ENCODE peak calls at places on chromosomes 7 and 10, in nine cellular contexts. J is A549, F is IMR-90, B is prostate gland, U is adrenal gland, N is tibial nerve, Y is right lobe of liver, O is transverse colon, S is gastrocnemius medialis. T is an unnamed sample.
A peak's percentile ranks its signal among the peaks of the same experiment; 100 is the strongest.

GRCh38 chr10:6044651-6045599 is 17.2 kb downstream of the IL2RA start:
- DNase-seq in J (no peak), F (no peak), B (no peak), U (no peak), N (no peak), Y (no peak), O (no peak), S (no peak), T (no peak)

GRCh38 chr10:42594246-42594650 is 44.1 kb downstream of the ZNF33B start:
- DNase-seq in J (no peak), F (peak; percentile 92), B (no peak), U (no peak), N (no peak), Y (no peak), O (no peak), S (no peak), T (no peak)

GRCh38 chr10:124619195-124619594 is 125.0 kb downstream of the FAM53B start:
- DNase-seq in J (no peak), F (peak; percentile 20), B (peak; percentile 80), U (no peak), N (no peak), Y (no peak), O (no peak), S (no peak), T (no peak)

GRCh38 chr7:69534461-69535041 is 63.7 kb upstream of the AUTS2 start:
- DNase-seq in J (no peak), F (no peak), B (no peak), U (no peak), N (no peak), Y (no peak), O (no peak), S (no peak), T (no peak)

GRCh38 chr7:124784879-124785818 is 19.6 kb upstream of the GPR37 start:
- DNase-seq in J (peak; percentile 21), F (peak; percentile 73), B (peak; percentile 40), U (peak; percentile 22), N (no peak), Y (peak; percentile 62), O (peak; percentile 44), S (no peak), T (peak; percentile 17)

GRCh38 chr7:13770305-13770704 is 219.2 kb downstream of the ETV1 start:
- DNase-seq in J (no peak), F (peak; percentile 22), B (no peak), U (no peak), N (no peak), Y (no peak), O (no peak), S (no peak), T (no peak)

GRCh38 chr7:90411510-90411909 is 8.2 kb downstream of the CLDN12 start:
- DNase-seq in J (no peak), F (peak; percentile 17), B (no peak), U (no peak), N (no peak), Y (no peak), O (no peak), S (no peak), T (no peak)

GRCh38 chr7:135207739-135208416 is 3.4 kb downstream of the WDR91 start:
- DNase-seq in J (no peak), F (no peak), B (no peak), U (no peak), N (no peak), Y (no peak), O (no peak), S (no peak), T (no peak)

GRCh38 chr7:28738384-28738783 is 219.7 kb downstream of the TRIL start:
- DNase-seq in J (no peak), F (peak; percentile 11), B (no peak), U (no peak), N (no peak), Y (no peak), O (no peak), S (no peak), T (no peak)

GRCh38 chr10:88728107-88728763 is 22.2 kb downstream of the LIPK start:
- DNase-seq in J (no peak), F (no peak), B (no peak), U (peak; percentile 24), N (no peak), Y (peak; percentile 46), O (peak; percentile 11), S (no peak), T (no peak)

GRCh38 chr10:76429642-76430041 is 998.2 kb downstream of the LRMDA start:
- DNase-seq in J (no peak), F (no peak), B (no peak), U (no peak), N (no peak), Y (no peak), O (no peak), S (no peak), T (no peak)

GRCh38 chr10:33661580-33662269 is 327.3 kb upstream of the NRP1 start:
- DNase-seq in J (peak; percentile 42), F (no peak), B (peak; percentile 58), U (peak; percentile 78), N (peak; percentile 30), Y (peak; percentile 61), O (peak; percentile 29), S (peak; percentile 42), T (peak; percentile 28)

GRCh38 chr10:90857635-90858488 is at the start of gene HTR7:
- DNase-seq in J (peak; percentile 69), F (peak; percentile 33), B (peak; percentile 31), U (peak; percentile 22), N (peak; percentile 28), Y (peak; percentile 53), O (peak; percentile 57), S (no peak), T (peak; percentile 69)

GRCh38 chr10:57696641-57697040 is 571.1 kb downstream of the IPMK start:
- DNase-seq in J (peak; percentile 5), F (peak; percentile 82), B (no peak), U (no peak), N (no peak), Y (no peak), O (no peak), S (no peak), T (no peak)

GRCh38 chr7:107149863-107150262 is 18.9 kb upstream of the HBP1 start:
- DNase-seq in J (no peak), F (no peak), B (no peak), U (no peak), N (no peak), Y (no peak), O (no peak), S (no peak), T (no peak)

GRCh38 chr7:107148721-107149120 is 20.1 kb upstream of the HBP1 start:
- DNase-seq in J (no peak), F (no peak), B (no peak), U (no peak), N (no peak), Y (no peak), O (no peak), S (no peak), T (no peak)

GRCh38 chr7:107145072-107145838 is 23.5 kb upstream of the HBP1 start:
- DNase-seq in J (no peak), F (no peak), B (no peak), U (no peak), N (no peak), Y (no peak), O (no peak), S (no peak), T (no peak)

GRCh38 chr7:107150375-107151073 is 18.3 kb upstream of the HBP1 start:
- DNase-seq in J (peak; percentile 18), F (peak; percentile 78), B (peak; percentile 60), U (peak; percentile 66), N (peak; percentile 80), Y (peak; percentile 64), O (peak; percentile 80), S (peak; percentile 7), T (peak; percentile 71)

GRCh38 chr7:107147464-107148214 is 21.2 kb upstream of the HBP1 start:
- DNase-seq in J (peak; percentile 39), F (peak; percentile 47), B (no peak), U (no peak), N (no peak), Y (no peak), O (no peak), S (no peak), T (no peak)
- H3K4me3 ChIP-seq in J (peak overlapping the region; percentile 28), F (no peak overlapping the region), B (no peak overlapping the region), U (no peak overlapping the region), N (no peak overlapping the region), Y (no peak overlapping the region), O (no peak overlapping the region), S (peak overlapping the region; percentile 2), T (no peak overlapping the region)

DNA sequence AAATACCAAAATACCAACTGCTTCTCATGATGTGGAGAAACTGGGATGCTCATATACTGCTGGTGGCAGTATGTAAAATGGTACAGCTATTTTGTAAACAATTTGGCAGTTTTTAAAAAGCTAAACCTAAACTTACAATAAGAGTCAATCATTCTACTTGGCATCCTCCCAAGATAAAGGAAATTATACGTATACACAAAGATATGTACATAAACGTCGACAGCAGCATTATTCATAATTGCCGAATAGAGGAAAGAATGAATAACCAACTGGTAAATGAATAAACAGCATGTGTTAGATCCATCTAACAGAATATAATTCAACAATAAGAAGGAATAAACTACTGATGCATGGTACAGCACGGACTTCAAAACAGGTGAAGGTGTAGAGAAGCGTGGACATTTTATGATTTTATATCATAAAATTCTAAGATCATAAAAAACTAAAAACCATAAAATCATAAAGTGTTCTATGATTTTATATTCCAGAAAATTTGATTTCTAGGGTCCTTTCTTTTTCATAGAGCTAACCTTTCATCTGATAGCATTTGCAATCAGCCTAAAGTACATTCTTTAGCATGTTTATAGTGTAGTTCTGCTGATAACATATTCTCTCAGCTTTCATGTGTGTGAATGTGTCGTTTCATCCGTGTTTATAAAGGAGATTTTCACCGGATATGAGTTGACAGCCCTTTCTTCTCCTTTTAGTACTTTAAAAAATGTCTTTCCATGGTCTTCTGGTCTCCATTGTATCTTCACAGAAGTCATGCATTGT is 261.5 kb downstream of the DIP2C start:
- DNase-seq in J (no peak), F (peak; percentile 28), B (no peak), U (no peak), N (no peak), Y (no peak), O (no peak), S (no peak), T (no peak)
- TF ChIP-seq POLR2A in J (no peak), F (no peak), B (no peak), U (no peak), N (no peak), Y (no peak), O (no peak), S (no peak), T (no peak)

GRCh38 chr7:2271273-2272026 is 29.4 kb downstream of the NUDT1 start:
- DNase-seq in J (no peak), F (no peak), B (no peak), U (no peak), N (no peak), Y (no peak), O (no peak), S (no peak), T (no peak)
- H3K27ac ChIP-seq in J (no peak overlapping the region), F (no peak overlapping the region), B (no peak overlapping the region), U (no peak overlapping the region), N (no peak overlapping the region), Y (no peak overlapping the region), O (no peak overlapping the region), S (no peak overlapping the region), T (no peak overlapping the region)

DNA sequence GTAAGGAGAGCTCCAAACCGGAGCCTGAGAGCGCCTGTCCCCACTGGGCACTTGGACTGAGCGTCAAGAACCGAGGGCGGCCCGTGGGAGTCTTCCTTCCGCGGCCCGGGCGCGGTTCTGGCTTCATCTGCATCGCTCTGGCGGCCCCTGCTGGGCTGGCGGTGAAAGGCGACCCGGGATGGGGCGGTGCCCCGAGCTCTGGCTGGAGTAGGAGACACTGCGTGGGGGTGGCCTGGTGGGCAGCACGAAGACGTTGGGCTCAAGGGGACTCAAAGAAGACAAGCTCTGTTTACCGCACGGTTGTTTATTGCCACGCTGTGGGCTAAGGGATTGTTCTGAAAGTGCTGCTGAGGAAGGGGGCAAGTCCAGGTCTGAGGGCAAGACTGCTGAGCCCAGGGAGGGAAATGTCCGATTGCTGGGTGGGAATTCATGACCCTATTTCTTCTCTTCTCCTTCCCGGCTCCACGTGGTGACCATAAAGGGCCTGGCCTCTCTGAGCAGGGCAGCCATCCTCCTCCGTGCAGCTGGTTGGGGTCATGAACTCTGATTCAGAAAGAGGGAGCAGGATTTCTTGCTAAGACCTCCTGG is 29.8 kb downstream of the PLAU start:
- DNase-seq in J (peak; percentile 73), F (peak; percentile 49), B (peak; percentile 76), U (peak; percentile 69), N (peak; percentile 83), Y (peak; percentile 78), O (peak; percentile 89), S (peak; percentile 63), T (peak; percentile 83)
- H3K4me3 ChIP-seq in J (no peak overlapping the region), F (no peak overlapping the region), B (no peak overlapping the region), U (no peak overlapping the region), N (peak overlapping the region; percentile 9), Y (peak overlapping the region; percentile 10), O (no peak overlapping the region), S (peak overlapping the region; percentile 39), T (no peak overlapping the region)